ENCODE peak calls at places on chromosomes 6 and 20, in five cellular contexts. M is HepG2, D is K562, L is GM12878, S is A549. R is an unnamed sample.

GRCh38 chr6:21826031-21826430 is 232.5 kb downstream of the SOX4 start:
- DNase-seq in M (peak), D (no peak), L (no peak), S (peak), R (peak)

GRCh38 chr6:134331255-134331654 is 13.3 kb upstream of the SGK1 start:
- DNase-seq in M (no peak), D (no peak), L (no peak), S (no peak), R (no peak)

GRCh38 chr6:42726485-42727083 is 4.2 kb upstream of the PRPH2 start:
- DNase-seq in M (peak), D (peak), L (peak), S (peak), R (peak)

GRCh38 chr6:71349395-71349794 is 60.8 kb downstream of the OGFRL1 start:
- DNase-seq in M (peak), D (peak), L (no peak), S (peak), R (no peak)

GRCh38 chr20:38751360-38751976 is 3.2 kb downstream of the ACTR5 start:
- DNase-seq in M (peak), D (peak), L (no peak), S (peak), R (no peak)

GRCh38 chr20:50824137-50824536 is 29.3 kb downstream of the BCAS4 start:
- DNase-seq in M (no peak), D (no peak), L (no peak), S (peak), R (no peak)

GRCh38 chr6:3405182-3405518 is 51.7 kb downstream of the SLC22A23 start:
- DNase-seq in M (no peak), D (no peak), L (no peak), S (no peak), R (no peak)

GRCh38 chr6:148076046-148076445 is 266.6 kb upstream of the SASH1 start:
- DNase-seq in M (no peak), D (no peak), L (no peak), S (no peak), R (no peak)

GRCh38 chr6:51027283-51028065 is 208.8 kb downstream of the TFAP2B start:
- DNase-seq in M (no peak), D (no peak), L (no peak), S (no peak), R (no peak)

GRCh38 chr6:106220485-106220884 is 105.1 kb downstream of the ATG5 start:
- DNase-seq in M (no peak), D (no peak), L (peak), S (no peak), R (no peak)

GRCh38 chr6:43972179-43972914 is 154.9 kb downstream of the MRPL14 start:
- DNase-seq in M (no peak), D (peak), L (no peak), S (no peak), R (no peak)

GRCh38 chr6:129748212-129748900 is 38.4 kb upstream of the ARHGAP18 start:
- DNase-seq in M (peak), D (peak), L (peak), S (no peak), R (no peak)

GRCh38 chr6:34350937-34351217 is 41.6 kb downstream of the NUDT3 start:
- DNase-seq in M (no peak), D (no peak), L (no peak), S (no peak), R (no peak)

GRCh38 chr6:1062786-1063545 is 248.9 kb upstream of the FOXQ1 start:
- DNase-seq in M (peak), D (no peak), L (no peak), S (no peak), R (peak)

GRCh38 chr6:17281497-17282481 is 628 bp downstream of the RBM24 start:
- DNase-seq in M (no peak), D (no peak), L (no peak), S (no peak), R (peak)

GRCh38 chr20:2133318-2134183 is 31.9 kb downstream of the STK35 start:
- DNase-seq in M (no peak), D (no peak), L (peak), S (peak), R (no peak)

GRCh38 chr20:53926428-53927028 is 143.9 kb downstream of the BCAS1 start:
- DNase-seq in M (peak), D (peak), L (peak), S (peak), R (no peak)

GRCh38 chr20:16125810-16126209 is 447.4 kb downstream of the KIF16B start:
- DNase-seq in M (no peak), D (no peak), L (no peak), S (no peak), R (no peak)

GRCh38 chr6:139627091-139627490 is 252.6 kb upstream of the CITED2 start:
- DNase-seq in M (no peak), D (no peak), L (no peak), S (no peak), R (no peak)

GRCh38 chr20:8557711-8558110 is 425.6 kb downstream of the PLCB1 start:
- DNase-seq in M (no peak), D (no peak), L (no peak), S (no peak), R (no peak)

GRCh38 chr20:40668449-40669228 is 20.4 kb downstream of the MAFB start:
- DNase-seq in M (peak), D (no peak), L (no peak), S (peak), R (no peak)

GRCh38 chr20:62088258-62089127 is 22.8 kb upstream of the TAF4 start:
- DNase-seq in M (peak), D (peak), L (no peak), S (peak), R (no peak)

GRCh38 chr6:14059791-14060436 is 57.7 kb upstream of the CD83 start:
- DNase-seq in M (no peak), D (no peak), L (no peak), S (peak), R (no peak)

GRCh38 chr6:142605922-142606321 is 304.1 kb downstream of the ADGRG6 start:
- DNase-seq in M (no peak), D (no peak), L (no peak), S (no peak), R (no peak)

GRCh38 chr6:32082951-32083350 is 26.2 kb downstream of the TNXB start:
- DNase-seq in M (no peak), D (no peak), L (no peak), S (peak), R (no peak)

GRCh38 chr6:11847515-11848244 is 69.1 kb upstream of the ADTRP start:
- DNase-seq in M (no peak), D (no peak), L (no peak), S (no peak), R (no peak)

GRCh38 chr6:12152023-12152960 is 137.9 kb upstream of the EDN1 start:
- DNase-seq in M (no peak), D (no peak), L (no peak), S (no peak), R (no peak)

GRCh38 chr6:73455865-73456629 is 4.0 kb upstream of the CGAS start:
- DNase-seq in M (peak), D (no peak), L (no peak), S (peak), R (no peak)

GRCh38 chr20:32382102-32382950 is 24.2 kb downstream of the ASXL1 start:
- DNase-seq in M (no peak), D (no peak), L (no peak), S (no peak), R (no peak)

GRCh38 chr20:32385541-32385940 is 27.4 kb downstream of the ASXL1 start:
- DNase-seq in M (no peak), D (no peak), L (no peak), S (no peak), R (no peak)

GRCh38 chr20:32386091-32386490 is 28.0 kb downstream of the ASXL1 start:
- DNase-seq in M (no peak), D (no peak), L (no peak), S (no peak), R (no peak)

GRCh38 chr20:32390999-32391398 is 32.9 kb downstream of the ASXL1 start:
- DNase-seq in M (no peak), D (no peak), L (no peak), S (no peak), R (no peak)

DNA sequence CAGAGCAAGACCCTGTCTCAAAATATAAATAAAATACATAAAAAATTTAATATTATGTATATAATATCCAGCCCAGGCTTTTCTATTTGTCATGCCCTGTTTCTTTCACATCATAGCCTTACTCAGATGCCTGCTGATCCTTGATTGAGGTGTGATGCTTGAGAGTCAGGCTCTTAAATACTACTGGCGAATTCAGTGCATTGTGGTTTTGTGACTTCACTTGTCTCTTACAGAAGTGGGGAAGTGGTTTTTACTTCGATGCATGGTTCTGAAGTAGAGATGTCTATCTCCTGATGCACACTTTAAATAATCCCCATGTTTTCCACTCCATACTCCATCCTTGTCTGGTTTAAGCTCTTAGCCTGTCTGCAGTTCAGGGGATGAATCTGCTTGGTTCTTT is 29.1 kb downstream of the ASXL1 start:
- DNase-seq in M (no peak), D (no peak), L (no peak), S (no peak), R (no peak)
- TF ChIP-seq ESRRA in M (no peak), D (peak), L (no peak), S (no peak), R (no peak)

GRCh38 chr20:6560978-6561377 is 206.5 kb upstream of the BMP2 start:
- DNase-seq in M (peak), D (no peak), L (no peak), S (no peak), R (no peak)
- TF ChIP-seq ESRRA in M (no peak), D (no peak), L (no peak), S (no peak), R (no peak)

GRCh38 chr6:122284848-122285247 is 114.6 kb upstream of the HSF2 start:
- DNase-seq in M (no peak), D (no peak), L (no peak), S (no peak), R (no peak)

GRCh38 chr6:122286512-122286911 is 112.9 kb upstream of the HSF2 start:
- DNase-seq in M (no peak), D (no peak), L (no peak), S (no peak), R (no peak)

GRCh38 chr6:122289721-122290501 is 109.5 kb upstream of the HSF2 start:
- DNase-seq in M (peak), D (no peak), L (no peak), S (peak), R (peak)

GRCh38 chr6:122283884-122284283 is 115.6 kb upstream of the HSF2 start:
- DNase-seq in M (no peak), D (no peak), L (no peak), S (no peak), R (no peak)

DNA sequence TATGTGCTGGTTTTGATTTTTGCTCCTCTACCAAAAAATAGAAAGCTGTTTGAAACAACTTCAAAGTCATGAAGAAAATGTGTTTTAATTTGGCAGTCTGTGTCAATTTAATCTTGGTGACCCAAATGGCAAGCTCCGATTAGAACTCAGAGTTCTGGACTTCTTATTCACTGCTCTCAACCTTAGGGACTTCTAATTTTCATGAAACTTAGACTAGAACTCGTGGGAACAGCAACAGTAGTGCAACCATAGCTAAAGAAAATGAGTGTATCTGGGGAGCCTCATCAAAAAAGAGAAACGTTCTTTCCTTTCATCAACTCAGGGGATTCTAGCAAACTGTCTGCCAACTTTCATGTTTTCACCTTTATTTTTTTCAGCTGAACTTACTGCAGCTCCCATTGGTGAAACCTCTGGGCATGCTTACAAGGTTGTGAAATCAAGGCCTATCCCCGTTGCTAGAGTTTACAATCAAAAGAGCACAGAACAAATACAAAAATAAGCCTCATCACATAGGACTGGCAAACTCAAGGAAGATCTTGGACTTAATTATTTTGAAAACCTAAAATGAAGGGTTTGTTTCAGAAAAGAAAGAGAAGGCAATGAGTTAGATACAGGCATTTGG is 114.0 kb upstream of the HSF2 start:
- DNase-seq in M (no peak), D (no peak), L (no peak), S (no peak), R (no peak)
- TF ChIP-seq ESRRA in M (no peak), D (no peak), L (no peak), S (no peak), R (no peak)

GRCh38 chr20:57075181-57075580 is 191.3 kb downstream of the BMP7 start:
- DNase-seq in M (no peak), D (no peak), L (no peak), S (no peak), R (no peak)
- TF ChIP-seq ESRRA in M (no peak), D (no peak), L (no peak), S (no peak), R (no peak)

GRCh38 chr6:159654483-159655098 is 38.5 kb downstream of the SOD2 start:
- DNase-seq in M (peak), D (peak), L (peak), S (peak), R (no peak)
- TF ChIP-seq ESRRA in M (no peak), D (no peak), L (no peak), S (no peak), R (no peak)

DNA sequence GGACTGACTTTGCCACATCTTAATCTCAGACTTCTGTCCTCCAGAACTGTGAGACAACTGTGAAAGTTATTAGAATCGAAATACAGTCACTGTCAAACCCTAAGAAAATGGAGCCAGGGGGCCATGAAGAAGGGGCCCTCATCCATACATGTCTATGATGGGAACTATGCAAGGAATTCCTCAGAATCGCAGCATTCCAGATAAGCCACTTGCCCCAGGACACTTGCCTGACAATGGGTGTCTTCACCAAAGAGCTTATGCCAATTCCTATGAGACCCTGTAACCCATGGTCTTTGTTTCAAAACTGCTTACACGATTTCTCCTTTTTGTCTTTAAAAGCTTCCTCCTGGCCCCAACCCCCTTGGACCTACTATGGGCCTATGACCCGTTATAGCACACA is 90.4 kb upstream of the FOXP4 start:
- DNase-seq in M (no peak), D (no peak), L (no peak), S (no peak), R (no peak)
- TF ChIP-seq ESRRA in M (no peak), D (no peak), L (no peak), S (no peak), R (no peak)

DNA sequence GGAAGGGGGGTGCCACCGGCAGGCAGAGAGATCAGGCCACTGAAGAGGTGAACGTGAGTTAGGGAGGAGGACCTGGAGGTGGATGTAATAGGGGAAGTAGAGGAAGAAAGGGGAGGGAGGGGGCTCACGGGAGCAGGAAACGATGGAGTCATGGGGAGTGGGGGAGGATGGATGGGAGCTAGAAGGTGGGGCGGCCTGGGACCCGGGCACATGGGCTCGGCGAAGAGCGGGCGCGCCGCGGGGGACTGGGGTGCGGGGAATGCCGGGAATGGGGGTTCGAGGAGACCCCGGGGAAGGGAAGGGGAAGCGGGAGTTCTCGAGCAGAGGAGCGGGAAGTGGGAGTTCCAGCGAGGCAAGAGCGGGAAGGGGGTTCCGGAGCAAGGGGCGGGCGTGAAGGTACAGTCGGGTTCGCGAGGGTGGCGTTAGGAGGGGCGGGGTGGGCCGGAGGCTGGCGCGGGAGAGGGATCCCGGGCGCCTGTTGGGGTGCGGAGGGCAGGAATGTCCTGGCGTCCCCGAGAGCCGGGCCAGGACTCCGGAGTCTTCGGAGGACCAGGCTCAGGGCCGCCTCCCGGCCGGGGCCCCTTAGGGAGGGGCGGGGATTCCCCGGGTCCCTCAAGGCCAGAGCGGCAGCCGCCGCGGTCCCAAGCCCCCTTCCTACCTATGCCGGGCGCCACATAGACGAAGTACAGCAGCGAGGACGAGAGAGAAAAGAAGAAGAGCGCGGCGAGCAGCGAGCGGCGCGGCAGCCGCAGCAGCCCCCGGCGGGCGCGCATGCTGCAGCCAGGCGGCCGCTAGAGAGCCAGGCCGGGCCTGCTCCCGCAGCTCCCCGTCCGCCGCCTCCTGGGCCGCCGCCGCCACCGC is 530 bp downstream of the B4GALT5 start:
- DNase-seq in M (no peak), D (peak), L (no peak), S (no peak), R (peak)
- TF ChIP-seq ESRRA in M (no peak), D (no peak), L (no peak), S (peak), R (no peak)

GRCh38 chr20:43187476-43188233 is 2.1 kb downstream of the PTPRT start:
- DNase-seq in M (peak), D (peak), L (no peak), S (peak), R (peak)
- TF ChIP-seq ESRRA in M (no peak), D (no peak), L (no peak), S (no peak), R (no peak)

GRCh38 chr6:41271901-41272395 is 14.5 kb downstream of the TREM1 start:
- DNase-seq in M (no peak), D (no peak), L (no peak), S (no peak), R (no peak)

GRCh38 chr6:41274291-41274690 is 12.2 kb downstream of the TREM1 start:
- DNase-seq in M (no peak), D (no peak), L (no peak), S (no peak), R (no peak)

GRCh38 chr6:41272591-41273175 is 13.8 kb downstream of the TREM1 start:
- DNase-seq in M (no peak), D (no peak), L (no peak), S (no peak), R (no peak)

GRCh38 chr6:41275489-41275888 is 11.0 kb downstream of the TREM1 start:
- DNase-seq in M (no peak), D (no peak), L (no peak), S (no peak), R (no peak)

DNA sequence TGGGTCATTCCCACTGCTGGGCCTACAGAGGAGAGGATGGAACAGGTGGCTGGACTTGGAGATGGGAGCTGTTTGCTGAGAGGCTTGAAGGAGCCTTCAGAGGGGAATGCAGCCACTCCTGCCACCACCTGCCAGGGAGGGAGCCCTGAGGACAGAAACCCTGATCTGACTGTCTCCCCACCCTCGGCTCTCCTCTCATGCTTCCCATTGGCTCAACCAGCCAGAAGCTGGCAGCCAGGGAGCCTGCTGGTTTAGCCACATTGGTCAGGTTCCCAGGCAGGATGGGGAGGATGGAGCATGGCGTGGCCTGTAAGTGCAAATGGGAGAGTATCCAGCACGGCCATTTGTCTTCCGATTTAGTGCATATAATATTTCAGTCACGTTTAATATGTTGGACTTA is 12.8 kb downstream of the TREM1 start:
- DNase-seq in M (no peak), D (no peak), L (no peak), S (no peak), R (no peak)
- TF ChIP-seq ESRRA in M (no peak), D (no peak), L (no peak), S (no peak), R (no peak)

GRCh38 chr6:37514377-37514776 is 14.7 kb upstream of the CCDC167 start:
- DNase-seq in M (no peak), D (no peak), L (no peak), S (no peak), R (no peak)

GRCh38 chr6:37512400-37512958 is 12.8 kb upstream of the CCDC167 start:
- DNase-seq in M (no peak), D (no peak), L (no peak), S (no peak), R (peak)

GRCh38 chr6:37513155-37513554 is 13.5 kb upstream of the CCDC167 start:
- DNase-seq in M (no peak), D (no peak), L (no peak), S (no peak), R (no peak)

GRCh38 chr6:37514840-37515239 is 15.1 kb upstream of the CCDC167 start:
- DNase-seq in M (no peak), D (no peak), L (no peak), S (no peak), R (no peak)

GRCh38 chr6:37513576-37513975 is 13.9 kb upstream of the CCDC167 start:
- DNase-seq in M (no peak), D (no peak), L (no peak), S (no peak), R (no peak)
- TF ChIP-seq ESRRA in M (no peak), D (no peak), L (no peak), S (no peak), R (no peak)

R was measured in WTC11.